ENCODE peak calls at places on chromosomes 4 and X, in nine cellular contexts. H is uterus; P is DMS 273 treated with DMSO at 0.1 percent for 48 hours; A is M059J; Q is NCI-H1105; D is hypothalamus; V is NK-92 treated with Interleukin-12 subunit alpha and Interleukin-12 subunit beta, amount 100 ng/mL, for 24 hours; N is RPMI7951; X is NCI-H345. C is an unnamed sample.

GRCh38 chr4:35836591-35836990 is 407.7 kb downstream of the ARAP2 start:
- DNase-seq in Q (no peak), X (no peak), A (no peak), V (no peak), H (no peak), N (no peak), P (no peak), D (no peak), C (no peak)

GRCh38 chr4:2226261-2226660 is 15.7 kb downstream of the HAUS3 start:
- DNase-seq in H (no peak), P (no peak), V (no peak), N (no peak), X (no peak), D (no peak), Q (peak), A (no peak), C (no peak)

GRCh38 chrX:65667503-65668355 is at the start of gene MSN:
- DNase-seq in X (no peak), H (peak), D (peak), N (peak), P (no peak), V (peak), Q (peak), A (peak), C (peak)

GRCh38 chrX:7318661-7319060 is 170.7 kb upstream of the PUDP start:
- DNase-seq in Q (no peak), H (no peak), X (no peak), A (no peak), V (no peak), D (no peak), P (no peak), N (no peak), C (no peak)

GRCh38 chr4:106587558-106587957 is 219.0 kb upstream of the GIMD1 start:
- DNase-seq in D (no peak), H (no peak), N (peak), V (no peak), P (no peak), X (peak), Q (no peak), A (peak), C (no peak)

GRCh38 chr4:28225005-28225404 is 1364.4 kb downstream of the STIM2 start:
- DNase-seq in X (peak), H (no peak), N (peak), V (no peak), P (no peak), D (no peak), Q (no peak), A (peak), C (no peak)

GRCh38 chrX:79268788-79269187 is 98.3 kb downstream of the ITM2A start:
- DNase-seq in Q (no peak), H (no peak), V (no peak), A (no peak), X (no peak), D (no peak), N (no peak), P (no peak), C (no peak)

GRCh38 chr4:57100979-57101629 is 9.1 kb downstream of the IGFBP7 start:
- DNase-seq in P (no peak), D (no peak), V (no peak), H (no peak), A (no peak), X (no peak), Q (no peak), N (peak), C (no peak)

GRCh38 chr4:8289956-8290700 is 20.6 kb downstream of the HTRA3 start:
- DNase-seq in D (no peak), N (no peak), V (no peak), H (no peak), P (no peak), Q (no peak), X (no peak), A (no peak), C (no peak)

GRCh38 chr4:129350800-129351199 is 254.8 kb downstream of the C4orf33 start:
- DNase-seq in N (no peak), V (no peak), A (no peak), P (no peak), H (no peak), X (no peak), D (no peak), Q (no peak), C (no peak)

GRCh38 chrX:130654409-130654970 is 248.5 kb downstream of the ENOX2 start:
- DNase-seq in V (no peak), X (no peak), Q (no peak), D (no peak), H (no peak), A (no peak), N (no peak), P (no peak), C (no peak)

GRCh38 chr4:81519856-81520255 is 48.1 kb upstream of the RASGEF1B start:
- DNase-seq in P (no peak), H (no peak), D (no peak), V (no peak), N (no peak), Q (no peak), X (no peak), A (no peak), C (no peak)

GRCh38 chr4:90069151-90069550 is 58.0 kb upstream of the CCSER1 start:
- DNase-seq in N (no peak), H (no peak), D (no peak), V (no peak), X (no peak), Q (no peak), P (no peak), A (peak), C (no peak)

GRCh38 chrX:44071070-44071645 is 98.0 kb upstream of the NDP start:
- DNase-seq in Q (no peak), P (no peak), H (no peak), X (no peak), A (peak), D (no peak), V (no peak), N (peak), C (no peak)

GRCh38 chrX:116379854-116380253 is 56.6 kb upstream of the SLC6A14 start:
- DNase-seq in Q (no peak), V (no peak), P (no peak), D (no peak), H (no peak), X (no peak), A (peak), N (peak), C (no peak)

GRCh38 chrX:111168314-111168713 is 72.3 kb downstream of the PAK3 start:
- DNase-seq in D (no peak), X (peak), Q (no peak), H (no peak), V (no peak), N (peak), P (peak), A (peak), C (no peak)

GRCh38 chr4:153207561-153207960 is 3.3 kb downstream of the TRIM2 start:
- DNase-seq in Q (no peak), P (no peak), H (peak), V (no peak), N (peak), A (peak), X (no peak), D (peak), C (no peak)

GRCh38 chr4:8414377-8414776 is 26.1 kb downstream of the ACOX3 start:
- DNase-seq in X (no peak), P (no peak), Q (no peak), A (peak), V (no peak), D (no peak), N (peak), H (no peak), C (no peak)

GRCh38 chr4:11487139-11487538 is 58.4 kb upstream of the HS3ST1 start:
- DNase-seq in D (no peak), A (no peak), X (no peak), Q (no peak), V (no peak), N (no peak), P (no peak), H (no peak), C (no peak)

GRCh38 chrX:51779306-51779705 is 36.1 kb downstream of the GSPT2 start:
- DNase-seq in N (no peak), D (no peak), X (no peak), A (no peak), H (no peak), Q (no peak), P (no peak), V (no peak), C (no peak)

GRCh38 chrX:68372665-68373064 is 60.6 kb downstream of the OPHN1 start:
- DNase-seq in N (no peak), A (no peak), P (no peak), H (no peak), Q (no peak), D (no peak), X (no peak), V (no peak), C (no peak)

GRCh38 chr4:78863254-78863869 is 75.9 kb downstream of the PAQR3 start:
- DNase-seq in P (no peak), D (no peak), A (no peak), V (no peak), X (no peak), N (no peak), Q (no peak), H (no peak), C (no peak)

GRCh38 chr4:81290818-81291217 is 75.8 kb upstream of the PRKG2 start:
- DNase-seq in D (no peak), P (no peak), Q (no peak), X (no peak), H (no peak), A (no peak), V (no peak), N (no peak), C (no peak)

GRCh38 chr4:182297659-182298058 is 54.5 kb downstream of the TENM3 start:
- DNase-seq in N (peak), P (no peak), Q (no peak), V (no peak), X (no peak), D (no peak), A (peak), H (no peak), C (no peak)